ENCODE peak calls at places on chromosome 21, in four cellular contexts. L, Z, K and X are unnamed samples.

GRCh38 chr21:39851219-39851618 is 16.0 kb upstream of the PCP4 start:
- DNase-seq in L (no peak), Z (no peak), K (no peak), X (no peak)

GRCh38 chr21:39676054-39676771 is 63.5 kb downstream of the B3GALT5 start:
- DNase-seq in L (no peak), Z (no peak), K (no peak), X (no peak)

GRCh38 chr21:42157606-42158310 is 61.2 kb upstream of the ABCG1 start:
- DNase-seq in L (no peak), Z (no peak), K (no peak), X (no peak)

GRCh38 chr21:30981403-30981802 is 56.9 kb downstream of the KRTAP19-8 start:
- DNase-seq in L (no peak), Z (no peak), K (no peak), X (no peak)

GRCh38 chr21:43332872-43333300 is 94.0 kb downstream of the SIK1 start:
- DNase-seq in L (peak; percentile 64), Z (peak; percentile 51), K (no peak), X (no peak)

GRCh38 chr21:44681861-44682579 is at the start of gene KRTAP12-1:
- DNase-seq in L (no peak), Z (no peak), K (no peak), X (no peak)

GRCh38 chr21:28487455-28488070 is 505.1 kb downstream of the LTN1 start:
- DNase-seq in L (no peak), Z (no peak), K (no peak), X (no peak)

GRCh38 chr21:42384999-42385398 is 10.9 kb downstream of the TMPRSS3 start:
- DNase-seq in L (no peak), Z (no peak), K (no peak), X (no peak)

GRCh38 chr21:33434770-33435360 is 31.7 kb downstream of the IFNGR2 start:
- DNase-seq in L (no peak), Z (peak; percentile 96), K (peak; percentile 88), X (peak; percentile 53)

GRCh38 chr21:46457801-46458314 is 833 bp upstream of the DIP2A start:
- DNase-seq in L (no peak), Z (peak; percentile 40), K (peak; percentile 49), X (no peak)

GRCh38 chr21:46459356-46460112 is 843 bp downstream of the DIP2A start:
- DNase-seq in L (peak; percentile 69), Z (peak; percentile 35), K (no peak), X (no peak)

GRCh38 chr21:46459024-46459355 is 299 bp downstream of the DIP2A start:
- DNase-seq in L (no peak), Z (no peak), K (no peak), X (no peak)

GRCh38 chr21:46456750-46457149 is 1.9 kb upstream of the DIP2A start:
- DNase-seq in L (no peak), Z (no peak), K (no peak), X (no peak)

GRCh38 chr21:46458315-46459023 is at the start of gene DIP2A:
- DNase-seq in L (peak; percentile 94), Z (peak; percentile 95), K (peak; percentile 99), X (peak; percentile 99)
- TF ChIP-seq POLR2A in L (peak; percentile 56), Z (peak; percentile 82), K (peak; percentile 96), X (peak; percentile 66)

GRCh38 chr21:34885636-34886553 is 163.2 kb downstream of the RUNX1 start:
- DNase-seq in L (peak; percentile 38), Z (no peak), K (no peak), X (no peak)
- TF ChIP-seq POLR2A in L (no peak), Z (peak; percentile 51), K (no peak), X (no peak)

GRCh38 chr21:26795866-26796329 is 49.3 kb downstream of the ADAMTS1 start:
- DNase-seq in L (peak; percentile 95), Z (peak; percentile 100), K (peak; percentile 40), X (no peak)
- TF ChIP-seq POLR2A in L (no peak), Z (no peak), K (no peak), X (no peak)

GRCh38 chr21:36319767-36320420 is at the start of gene MORC3:
- DNase-seq in L (peak; percentile 97), Z (peak; percentile 99), K (peak; percentile 99), X (peak; percentile 94)
- TF ChIP-seq POLR2A in L (peak; percentile 84), Z (peak; percentile 90), K (peak; percentile 96), X (peak; percentile 91)

GRCh38 chr21:45991606-45992301 is 10.2 kb downstream of the COL6A1 start:
- DNase-seq in L (no peak), Z (no peak), K (no peak), X (no peak)
- TF ChIP-seq POLR2A in L (no peak), Z (no peak), K (no peak), X (no peak)

GRCh38 chr21:36115138-36115710 is 19.7 kb upstream of the CBR3 start:
- DNase-seq in L (no peak), Z (no peak), K (no peak), X (no peak)

GRCh38 chr21:36109868-36110267 is 25.0 kb upstream of the CBR3 start:
- DNase-seq in L (no peak), Z (no peak), K (no peak), X (no peak)

GRCh38 chr21:36117276-36117675 is 17.6 kb upstream of the CBR3 start:
- DNase-seq in L (no peak), Z (no peak), K (no peak), X (no peak)

GRCh38 chr21:36111238-36111637 is 23.6 kb upstream of the CBR3 start:
- DNase-seq in L (no peak), Z (no peak), K (no peak), X (no peak)

GRCh38 chr21:36113647-36114428 is 21.0 kb upstream of the CBR3 start:
- DNase-seq in L (no peak), Z (no peak), K (no peak), X (no peak)
- TF ChIP-seq POLR2A in L (no peak), Z (no peak), K (no peak), X (no peak)

DNA sequence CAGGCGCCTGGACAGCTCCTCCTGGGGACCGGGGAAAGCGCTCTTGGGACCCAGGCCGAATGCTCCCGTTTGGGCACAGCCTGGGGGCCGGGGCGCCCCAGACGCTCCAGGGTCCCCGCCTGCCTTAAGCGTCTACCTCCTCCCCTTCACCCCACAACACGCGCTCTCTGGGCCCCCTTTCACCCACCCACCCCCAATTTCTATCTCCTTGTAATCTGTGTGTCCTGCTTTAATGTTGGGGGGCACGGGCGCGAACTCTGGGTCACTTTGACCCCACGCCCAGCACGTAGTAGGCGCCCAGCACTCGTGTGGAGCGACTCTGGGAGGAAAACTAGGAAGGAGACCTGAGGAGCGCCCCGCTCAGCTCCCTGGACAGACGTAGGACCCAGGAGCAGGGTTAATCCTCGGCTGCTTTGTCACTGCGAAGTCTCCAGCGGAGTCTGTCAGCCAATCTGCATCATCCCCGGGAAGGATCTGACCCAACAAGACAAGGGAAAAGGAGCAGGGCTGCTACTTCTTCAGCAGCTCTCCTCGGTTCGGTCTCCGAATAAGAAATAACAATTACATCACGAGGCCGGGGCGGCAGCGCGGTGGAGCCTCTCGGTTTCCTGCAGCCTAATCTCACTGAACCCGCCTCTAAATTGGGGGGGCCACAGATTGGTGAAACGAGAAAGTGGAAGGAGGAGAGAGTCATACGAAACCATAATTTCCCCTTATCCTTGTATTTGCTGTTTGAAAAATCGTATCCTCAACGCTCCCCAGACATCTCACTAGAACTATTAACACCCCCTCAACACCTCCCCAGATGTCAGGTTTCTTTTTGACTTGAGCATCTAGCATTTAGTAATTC is 806 bp upstream of the NRIP1 start:
- DNase-seq in L (peak; percentile 83), Z (peak; percentile 86), K (peak; percentile 66), X (no peak)
- TF ChIP-seq POLR2A in L (peak; percentile 77), Z (no peak), K (peak; percentile 11), X (peak; percentile 43)